ENCODE peak calls at places on chromosomes 11 and 22, in eight cellular contexts. N, S, T, F, I, Q, H and B are unnamed samples.
A peak's percentile ranks its signal among the peaks of the same experiment; 100 is the strongest.

GRCh38 chr11:123100378-123101085 is 38.6 kb upstream of the HSPA8 start:
- DNase-seq in N (no peak), S (peak; percentile 45), T (no peak), F (no peak), I (peak; percentile 27), Q (peak; percentile 78), H (no peak), B (no peak)

GRCh38 chr22:50578776-50579310 is 616 bp upstream of the CPT1B start:
- DNase-seq in N (no peak), S (no peak), T (no peak), F (no peak), I (no peak), Q (no peak), H (no peak), B (no peak)

GRCh38 chr11:130772266-130773227 is 143.7 kb downstream of the SNX19 start:
- DNase-seq in N (no peak), S (peak; percentile 98), T (no peak), F (no peak), I (peak; percentile 41), Q (no peak), H (no peak), B (no peak)

GRCh38 chr11:85137597-85137996 is 489.5 kb downstream of the DLG2 start:
- DNase-seq in N (no peak), S (no peak), T (no peak), F (no peak), I (no peak), Q (peak; percentile 41), H (no peak), B (no peak)

GRCh38 chr11:120786206-120786735 is 237.6 kb upstream of the TBCEL start:
- DNase-seq in N (no peak), S (no peak), T (no peak), F (no peak), I (no peak), Q (no peak), H (no peak), B (no peak)

GRCh38 chr11:46916669-46917108 is 1.7 kb downstream of the LRP4 start:
- DNase-seq in N (no peak), S (peak; percentile 82), T (no peak), F (no peak), I (peak; percentile 69), Q (peak; percentile 22), H (peak; percentile 20), B (no peak)

GRCh38 chr11:59611570-59612565 is 3.7 kb downstream of the OSBP start:
- DNase-seq in N (no peak), S (peak; percentile 28), T (no peak), F (no peak), I (no peak), Q (peak; percentile 51), H (no peak), B (no peak)

GRCh38 chr11:20119315-20119714 is 41.0 kb downstream of the DBX1 start:
- DNase-seq in N (no peak), S (no peak), T (no peak), F (no peak), I (no peak), Q (no peak), H (no peak), B (no peak)

GRCh38 chr11:67387518-67387917 is 4.3 kb upstream of the RAD9A start:
- DNase-seq in N (no peak), S (no peak), T (no peak), F (no peak), I (no peak), Q (no peak), H (no peak), B (no peak)

GRCh38 chr11:125517116-125517804 is 21.2 kb upstream of the FEZ1 start:
- DNase-seq in N (no peak), S (peak; percentile 86), T (no peak), F (peak; percentile 48), I (no peak), Q (no peak), H (no peak), B (no peak)

GRCh38 chr11:11056316-11056715 is 198.5 kb upstream of the ZBED5 start:
- DNase-seq in N (no peak), S (no peak), T (no peak), F (no peak), I (no peak), Q (no peak), H (no peak), B (no peak)

GRCh38 chr22:48758021-48758561 is 1069.6 kb downstream of the BRD1 start:
- DNase-seq in N (no peak), S (no peak), T (no peak), F (no peak), I (no peak), Q (no peak), H (no peak), B (peak; percentile 68)

GRCh38 chr11:79809487-79809886 is 368.7 kb upstream of the TENM4 start:
- DNase-seq in N (no peak), S (no peak), T (no peak), F (no peak), I (no peak), Q (no peak), H (no peak), B (no peak)

GRCh38 chr11:9150501-9150900 is 59.1 kb upstream of the SCUBE2 start:
- DNase-seq in N (no peak), S (peak; percentile 76), T (no peak), F (no peak), I (no peak), Q (no peak), H (no peak), B (no peak)

GRCh38 chr11:20627026-20627425 is 27.6 kb downstream of the SLC6A5 start:
- DNase-seq in N (no peak), S (no peak), T (no peak), F (no peak), I (no peak), Q (no peak), H (no peak), B (no peak)

GRCh38 chr22:36351921-36352774 is 35.6 kb downstream of the MYH9 start:
- DNase-seq in N (no peak), S (no peak), T (no peak), F (no peak), I (no peak), Q (no peak), H (no peak), B (no peak)